ENCODE peak calls at places on chromosomes 13 and 19, in seven cellular contexts. P is bronchial epithelial cell; W is colonic mucosa; M is transverse colon; Z is tibial nerve; B is ovary; F is effector memory CD4-positive, alpha-beta T cell. S is an unnamed sample.

GRCh38 chr13:103516009-103516795 is 450.0 kb upstream of the SLC10A2 start:
- DNase-seq in P (no peak), M (no peak), F (no peak), Z (no peak), B (no peak), W (no peak), S (peak; percentile 2)

GRCh38 chr13:99303863-99304521 is 3.2 kb downstream of the GPR183 start:
- DNase-seq in B (no peak), W (no peak), P (no peak), F (peak; percentile 57), M (peak; percentile 34), Z (no peak), S (no peak)

GRCh38 chr19:39038098-39038497 is 5.7 kb upstream of the FBXO27 start:
- DNase-seq in B (no peak), P (peak; percentile 67), W (no peak), M (peak; percentile 9), Z (no peak), F (no peak), S (peak; percentile 77)

GRCh38 chr13:26688286-26688685 is 72.3 kb downstream of the GPR12 start:
- DNase-seq in B (no peak), F (no peak), Z (no peak), P (no peak), W (no peak), M (no peak), S (no peak)

GRCh38 chr13:24683833-24684599 is 3.8 kb downstream of the ATP12A start:
- DNase-seq in P (peak; percentile 15), Z (peak; percentile 59), B (no peak), F (peak; percentile 21), M (peak; percentile 72), W (peak; percentile 68), S (peak; percentile 97)

GRCh38 chr13:29855784-29856183 is 5.4 kb upstream of the UBL3 start:
- DNase-seq in B (no peak), F (no peak), P (no peak), M (no peak), Z (no peak), W (no peak), S (no peak)

GRCh38 chr19:27733551-27734266 is 1479.2 kb downstream of the UQCRFS1 start:
- DNase-seq in P (no peak), B (no peak), F (no peak), Z (no peak), M (no peak), W (no peak), S (no peak)

GRCh38 chr13:44079413-44080205 is 199.9 kb downstream of the LACC1 start:
- DNase-seq in B (no peak), F (no peak), W (no peak), P (no peak), M (no peak), Z (no peak), S (no peak)

GRCh38 chr19:34356875-34357274 is 8.1 kb upstream of the GPI start:
- DNase-seq in M (no peak), W (no peak), Z (no peak), B (no peak), P (no peak), F (no peak), S (no peak)

GRCh38 chr19:10784257-10784656 is 51.8 kb downstream of the TMED1 start:
- DNase-seq in M (peak; percentile 34), F (no peak), B (no peak), W (no peak), Z (no peak), P (no peak), S (no peak)

GRCh38 chr13:113364933-113365371 is 1.0 kb upstream of the GRTP1 start:
- DNase-seq in B (peak; percentile 68), W (peak; percentile 27), Z (peak; percentile 7), P (no peak), F (no peak), M (no peak), S (peak; percentile 77)
- H3K4me3 ChIP-seq in B (peak overlapping the region; percentile 48), W (peak overlapping the region; percentile 28), Z (peak overlapping the region; percentile 42), P (no peak overlapping the region), F (no peak overlapping the region), M (peak overlapping the region; percentile 38), S (no peak overlapping the region)

GRCh38 chr19:32227561-32228165 is 117.7 kb upstream of the ZNF507 start:
- DNase-seq in Z (no peak), W (no peak), P (no peak), B (no peak), F (no peak), M (no peak), S (peak; percentile 82)

GRCh38 chr19:32222594-32222993 is 122.8 kb upstream of the ZNF507 start:
- DNase-seq in B (no peak), W (no peak), F (no peak), M (no peak), Z (no peak), P (no peak), S (no peak)

GRCh38 chr19:32223595-32224370 is 121.6 kb upstream of the ZNF507 start:
- DNase-seq in B (peak; percentile 34), M (no peak), Z (no peak), W (no peak), F (no peak), P (peak; percentile 9), S (peak; percentile 69)

GRCh38 chr19:32223106-32223505 is 122.3 kb upstream of the ZNF507 start:
- DNase-seq in B (no peak), P (no peak), Z (no peak), F (no peak), M (no peak), W (no peak), S (no peak)

DNA sequence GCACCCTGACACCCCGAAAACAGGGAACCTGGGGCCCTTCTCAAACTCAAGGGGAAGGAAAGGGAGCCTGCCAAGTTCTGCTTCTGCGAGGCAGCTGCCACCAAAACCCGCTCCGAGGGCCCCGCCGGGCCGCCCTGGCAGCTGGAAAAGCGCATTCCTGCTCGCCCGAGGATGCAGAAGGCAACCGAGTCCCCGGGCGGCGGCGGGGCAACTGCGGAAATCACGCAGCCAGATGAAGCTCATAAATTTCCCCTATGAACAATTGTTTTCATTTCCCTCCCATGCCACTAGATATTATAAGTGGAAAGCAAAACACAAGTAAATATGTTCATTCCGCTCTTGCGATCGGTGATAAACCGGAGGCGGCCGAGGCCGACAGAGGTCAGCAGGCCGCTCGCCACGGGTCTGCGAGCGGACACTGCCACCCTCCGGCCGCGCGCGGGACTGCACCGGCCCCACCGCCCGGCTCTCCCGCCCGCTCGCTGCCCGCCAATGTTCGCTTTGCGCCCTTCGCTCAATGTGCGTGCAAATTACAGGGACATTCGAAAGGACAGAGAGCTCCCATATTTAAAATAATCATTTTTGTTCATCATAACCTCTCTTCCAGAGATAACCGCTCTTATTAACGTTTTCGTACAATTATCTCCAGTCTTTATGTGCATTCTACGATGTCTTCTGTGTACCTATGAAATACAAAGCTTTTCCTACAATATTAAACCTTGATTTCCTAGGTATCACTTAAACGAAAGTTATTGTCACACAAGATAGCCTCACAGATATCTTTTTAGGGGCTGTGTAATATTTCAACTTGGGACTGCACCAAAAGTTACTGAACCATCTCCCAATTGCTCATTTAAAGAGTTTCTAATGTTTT is 120.8 kb upstream of the ZNF507 start:
- DNase-seq in Z (peak; percentile 38), P (peak; percentile 10), M (peak; percentile 56), F (peak; percentile 10), W (peak; percentile 49), B (peak; percentile 72), S (peak; percentile 94)
- H3K4me3 ChIP-seq in Z (no peak overlapping the region), P (peak overlapping the region; percentile 4), M (no peak overlapping the region), F (peak overlapping the region; percentile 40), W (no peak overlapping the region), B (no peak overlapping the region), S (peak overlapping the region; percentile 15)

GRCh38 chr13:49218493-49219051 is 1.6 kb upstream of the MLNR start:
- DNase-seq in M (no peak), P (no peak), B (no peak), Z (no peak), F (no peak), W (no peak), S (peak; percentile 65)

GRCh38 chr13:49220856-49221614 is 897 bp downstream of the MLNR start:
- DNase-seq in W (no peak), B (no peak), Z (no peak), F (no peak), M (no peak), P (no peak), S (peak; percentile 80)

GRCh38 chr13:49217962-49218492 is 2.1 kb upstream of the MLNR start:
- DNase-seq in W (no peak), P (no peak), B (no peak), M (no peak), Z (no peak), F (no peak), S (peak; percentile 32)

GRCh38 chr13:49220035-49220855 is at the start of gene MLNR:
- DNase-seq in M (no peak), P (no peak), B (no peak), F (no peak), Z (no peak), W (peak; percentile 44), S (peak; percentile 91)

DNA sequence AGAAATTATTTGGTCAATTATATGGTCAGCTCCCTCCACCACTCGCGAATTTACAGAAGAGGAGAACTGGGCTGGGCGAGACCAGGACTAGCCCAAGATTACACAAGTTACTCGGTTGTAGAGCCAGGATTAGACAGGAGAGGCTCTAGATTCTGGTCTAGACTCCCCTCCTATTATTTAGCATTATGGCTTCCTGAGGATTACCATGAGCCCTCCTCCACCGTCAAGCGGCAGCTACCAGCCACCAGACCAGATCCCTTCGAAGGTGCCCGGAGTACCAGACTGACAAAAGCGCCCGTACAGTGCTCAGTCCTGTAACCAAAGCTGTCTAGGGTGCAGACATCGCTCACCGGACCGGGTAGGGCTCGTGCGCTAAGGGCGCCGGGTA is 497 bp upstream of the MLNR start:
- DNase-seq in F (no peak), B (no peak), W (no peak), M (peak; percentile 36), P (no peak), Z (no peak), S (no peak)
- H3K4me3 ChIP-seq in F (peak overlapping the region; percentile 29), B (peak overlapping the region; percentile 30), W (peak overlapping the region; percentile 35), M (peak overlapping the region; percentile 46), P (peak overlapping the region; percentile 11), Z (peak overlapping the region; percentile 25), S (peak overlapping the region; percentile 42)

GRCh38 chr19:13098291-13099072 is 4.2 kb downstream of the LYL1 start:
- DNase-seq in Z (no peak), M (no peak), B (peak; percentile 55), W (peak; percentile 58), F (no peak), P (peak; percentile 16), S (peak; percentile 84)

GRCh38 chr19:13099073-13099999 is 3.3 kb downstream of the LYL1 start:
- DNase-seq in P (peak; percentile 62), B (peak; percentile 55), Z (peak; percentile 52), W (peak; percentile 81), F (peak; percentile 69), M (peak; percentile 85), S (peak; percentile 90)

GRCh38 chr19:13100871-13101589 is 1.6 kb downstream of the LYL1 start:
- DNase-seq in W (no peak), Z (no peak), M (no peak), P (no peak), B (no peak), F (no peak), S (peak; percentile 86)

GRCh38 chr19:13101590-13102415 is 855 bp downstream of the LYL1 start:
- DNase-seq in B (no peak), P (no peak), W (no peak), M (no peak), F (no peak), Z (no peak), S (no peak)

DNA sequence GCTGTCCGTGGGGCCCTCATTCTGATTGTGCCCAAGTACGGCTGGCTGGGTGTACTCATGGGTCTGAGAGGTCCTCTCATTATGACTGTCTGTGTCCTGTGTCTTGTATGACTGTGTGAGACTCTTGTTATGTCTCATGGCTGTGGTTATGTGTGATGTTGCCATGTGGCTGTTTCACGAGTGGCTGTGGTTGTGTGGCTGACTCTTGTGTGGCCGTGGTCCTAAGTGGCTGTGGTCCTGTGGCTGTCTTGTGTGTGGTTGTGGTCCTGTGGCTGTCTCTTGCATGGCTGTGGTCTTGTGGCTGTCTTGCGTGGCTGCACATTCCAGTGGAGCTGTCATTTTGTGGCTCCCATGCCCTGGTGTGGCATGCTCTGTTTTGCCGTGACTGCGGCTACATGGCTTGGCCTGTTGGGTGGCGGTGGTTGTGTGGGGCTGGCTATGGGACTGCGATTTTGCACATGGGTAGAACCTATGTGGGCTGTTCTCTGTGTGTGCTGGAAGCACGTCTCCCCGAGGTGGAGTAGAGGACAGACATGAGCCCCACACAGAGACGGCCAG is 2.5 kb downstream of the LYL1 start:
- DNase-seq in M (no peak), P (no peak), W (no peak), Z (no peak), B (no peak), F (peak; percentile 66), S (no peak)
- H3K4me3 ChIP-seq in M (no peak overlapping the region), P (no peak overlapping the region), W (no peak overlapping the region), Z (no peak overlapping the region), B (no peak overlapping the region), F (no peak overlapping the region), S (no peak overlapping the region)

S was measured in H7.